ENCODE peak calls at places on chromosome 5, in six cellular contexts. N, Q, L, U, X and C are unnamed samples.
A peak's percentile ranks its signal among the peaks of the same experiment; 100 is the strongest.

GRCh38 chr5:162607879-162608278 is 540.3 kb downstream of the GABRG2 start:
- DNase-seq in Q (no peak), N (no peak), U (no peak), L (no peak), X (no peak), C (no peak)

GRCh38 chr5:56142620-56143431 is 90.3 kb downstream of the ANKRD55 start:
- DNase-seq in L (no peak), X (no peak), Q (peak; percentile 52), U (no peak), N (peak; percentile 75), C (no peak)

GRCh38 chr5:56328753-56329560 is 95.8 kb upstream of the ANKRD55 start:
- DNase-seq in X (no peak), Q (no peak), N (no peak), L (no peak), U (no peak), C (no peak)

GRCh38 chr5:30620481-30621085 is 572.9 kb upstream of the CDH6 start:
- DNase-seq in N (no peak), X (no peak), Q (no peak), U (no peak), L (no peak), C (no peak)

GRCh38 chr5:14063691-14064090 is 79.5 kb upstream of the TRIO start:
- DNase-seq in Q (no peak), X (no peak), N (no peak), U (no peak), L (no peak), C (no peak)

GRCh38 chr5:55159763-55160492 is at the start of gene GPX8:
- DNase-seq in X (no peak), U (no peak), N (no peak), Q (no peak), L (no peak), C (no peak)

GRCh38 chr5:80487444-80487828 is 464 bp upstream of the FAM151B start:
- DNase-seq in U (no peak), Q (no peak), N (no peak), X (no peak), L (no peak), C (peak; percentile 58)

GRCh38 chr5:11383506-11384095 is 520.6 kb downstream of the CTNND2 start:
- DNase-seq in L (no peak), U (no peak), N (no peak), X (no peak), Q (no peak), C (no peak)

GRCh38 chr5:111454198-111454606 is 58.1 kb downstream of the STARD4 start:
- DNase-seq in U (no peak), X (no peak), Q (no peak), N (no peak), L (no peak), C (no peak)

GRCh38 chr5:111755942-111756353 is 1.0 kb downstream of the NREP start:
- DNase-seq in Q (no peak), N (no peak), X (no peak), L (no peak), U (no peak), C (no peak)

GRCh38 chr5:39543335-39543734 is 118.6 kb upstream of the DAB2 start:
- DNase-seq in L (no peak), Q (no peak), N (no peak), U (no peak), X (no peak), C (no peak)

GRCh38 chr5:132473608-132474007 is 17.0 kb downstream of the IRF1 start:
- DNase-seq in Q (peak; percentile 3), U (no peak), L (no peak), N (peak; percentile 10), X (peak; percentile 40), C (peak; percentile 65)

GRCh38 chr5:109411175-109411514 is 1.4 kb upstream of the PJA2 start:
- DNase-seq in Q (no peak), X (no peak), N (no peak), L (no peak), U (no peak), C (no peak)

GRCh38 chr5:109410389-109411174 is 808 bp upstream of the PJA2 start:
- DNase-seq in X (peak; percentile 89), N (peak; percentile 76), L (peak; percentile 81), U (no peak), Q (peak; percentile 87), C (peak; percentile 93)

GRCh38 chr5:109409844-109410388 is at the start of gene PJA2:
- DNase-seq in U (peak; percentile 66), Q (peak; percentile 98), L (peak; percentile 99), X (peak; percentile 100), N (peak; percentile 97), C (peak; percentile 99)

GRCh38 chr5:109407913-109408312 is 1.9 kb downstream of the PJA2 start:
- DNase-seq in N (no peak), U (no peak), Q (no peak), X (no peak), L (no peak), C (no peak)

DNA sequence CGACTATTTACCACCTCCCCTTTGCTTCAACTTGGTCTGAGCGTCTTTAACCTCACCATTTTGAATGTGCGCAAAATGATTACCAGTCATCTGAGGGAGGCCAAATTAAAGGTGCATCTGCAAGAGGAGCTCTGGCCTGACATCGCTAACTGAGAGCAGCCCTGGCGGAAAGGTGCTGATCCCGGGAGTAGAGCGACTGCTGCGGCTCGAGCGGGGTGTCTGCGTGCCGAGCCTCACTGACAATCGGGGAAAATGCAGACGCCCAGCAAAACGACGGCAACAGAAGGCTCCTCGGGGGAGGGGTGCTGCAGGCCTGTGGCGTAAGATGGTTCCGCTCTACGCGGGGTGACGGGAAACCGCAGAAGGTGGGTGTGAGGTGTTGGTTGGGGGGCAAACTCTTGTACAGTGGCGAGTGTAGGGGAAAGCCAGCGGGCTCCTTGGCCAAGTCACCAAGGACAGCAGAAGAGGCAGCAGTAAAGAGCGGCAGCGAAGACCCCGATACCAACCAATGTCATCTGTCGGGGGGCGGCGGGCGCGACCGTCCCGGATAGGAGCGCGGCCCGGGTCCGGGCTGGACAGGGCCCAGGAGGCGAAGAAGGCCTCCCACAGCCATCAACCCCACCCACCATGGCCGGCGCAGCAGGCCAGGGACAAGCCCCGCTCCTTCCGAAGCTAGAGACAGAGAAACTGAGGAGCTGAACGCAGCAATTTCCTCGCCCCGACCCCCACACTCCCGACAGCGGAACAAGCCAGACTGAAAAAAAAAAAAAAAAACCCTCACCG is 522 bp downstream of the PJA2 start:
- DNase-seq in N (peak; percentile 65), Q (peak; percentile 75), L (peak; percentile 77), X (peak; percentile 89), U (peak; percentile 32), C (peak; percentile 95)
- TF ChIP-seq POLR2AphosphoS5 in N (peak; percentile 56), Q (peak; percentile 58), L (no peak), X (peak; percentile 71), U (peak; percentile 91), C (peak; percentile 80)

GRCh38 chr5:74371621-74372020 is 268.9 kb downstream of the ENC1 start:
- DNase-seq in N (no peak), L (no peak), Q (no peak), X (no peak), U (no peak), C (no peak)

GRCh38 chr5:74367241-74367733 is 273.2 kb downstream of the ENC1 start:
- DNase-seq in U (no peak), N (no peak), Q (no peak), L (no peak), X (no peak), C (no peak)

GRCh38 chr5:74367931-74368330 is 272.6 kb downstream of the ENC1 start:
- DNase-seq in L (no peak), N (no peak), U (no peak), Q (no peak), X (no peak), C (no peak)

GRCh38 chr5:74370168-74370567 is 270.4 kb downstream of the ENC1 start:
- DNase-seq in N (no peak), Q (no peak), L (no peak), U (no peak), X (no peak), C (no peak)

GRCh38 chr5:74369173-74369572 is 271.4 kb downstream of the ENC1 start:
- DNase-seq in X (no peak), N (no peak), Q (no peak), U (no peak), L (no peak), C (no peak)
- TF ChIP-seq POLR2AphosphoS5 in X (no peak), N (no peak), Q (no peak), U (no peak), L (no peak), C (no peak)

GRCh38 chr5:151153300-151153699 is 4.3 kb downstream of the ANXA6 start:
- DNase-seq in L (no peak), U (no peak), N (no peak), X (no peak), Q (no peak), C (no peak)

GRCh38 chr5:151151263-151151660 is 6.3 kb downstream of the ANXA6 start:
- DNase-seq in N (no peak), Q (no peak), L (no peak), U (no peak), X (no peak), C (no peak)

GRCh38 chr5:151148583-151148982 is 9.0 kb downstream of the ANXA6 start:
- DNase-seq in Q (no peak), N (no peak), X (no peak), U (no peak), L (no peak), C (no peak)

GRCh38 chr5:151151793-151152192 is 5.8 kb downstream of the ANXA6 start:
- DNase-seq in Q (peak; percentile 30), N (no peak), X (no peak), U (no peak), L (peak; percentile 75), C (no peak)

DNA sequence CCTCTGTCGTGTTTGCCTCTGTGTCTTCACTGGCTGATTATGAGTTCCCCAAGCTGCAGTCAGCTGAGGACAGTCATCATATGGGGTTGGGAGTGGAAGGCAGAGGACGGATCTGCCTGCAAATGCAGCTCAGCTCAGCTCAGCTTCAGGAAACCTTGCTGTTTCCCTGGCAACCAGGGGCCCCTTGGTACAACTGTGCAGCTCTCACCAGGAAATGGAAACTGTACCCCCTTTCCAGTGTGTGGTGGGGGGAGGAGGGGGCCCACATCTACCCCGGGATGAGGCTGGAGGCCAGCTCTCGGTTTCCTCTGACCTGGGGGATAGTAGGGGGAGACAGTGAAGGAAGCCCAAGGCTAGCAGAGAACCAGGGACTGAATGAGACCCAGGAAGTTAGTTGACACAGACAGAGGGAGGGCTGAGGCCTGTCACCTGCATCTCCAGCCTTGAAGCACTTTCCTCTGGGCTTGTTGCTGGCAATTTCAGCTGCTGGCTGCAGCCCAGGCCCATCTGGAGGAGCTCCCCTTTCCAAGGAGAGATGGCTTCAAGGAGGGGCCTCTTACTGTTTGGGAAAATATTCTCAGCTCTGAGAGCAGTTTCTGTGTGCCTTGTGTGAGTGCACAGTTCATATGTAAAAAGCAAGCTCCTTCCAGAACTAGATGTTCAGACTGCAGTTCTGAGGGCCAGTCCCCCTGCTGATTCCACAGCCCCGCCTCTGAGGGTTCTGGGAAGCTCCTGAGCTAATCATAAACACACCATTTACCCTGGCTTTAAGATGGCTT is 6.9 kb downstream of the ANXA6 start:
- DNase-seq in Q (peak; percentile 61), L (peak; percentile 62), N (peak; percentile 31), X (peak; percentile 89), U (peak; percentile 47), C (peak; percentile 89)
- TF ChIP-seq POLR2AphosphoS5 in Q (no peak), L (no peak), N (no peak), X (peak; percentile 40), U (peak; percentile 67), C (peak; percentile 65)

DNA sequence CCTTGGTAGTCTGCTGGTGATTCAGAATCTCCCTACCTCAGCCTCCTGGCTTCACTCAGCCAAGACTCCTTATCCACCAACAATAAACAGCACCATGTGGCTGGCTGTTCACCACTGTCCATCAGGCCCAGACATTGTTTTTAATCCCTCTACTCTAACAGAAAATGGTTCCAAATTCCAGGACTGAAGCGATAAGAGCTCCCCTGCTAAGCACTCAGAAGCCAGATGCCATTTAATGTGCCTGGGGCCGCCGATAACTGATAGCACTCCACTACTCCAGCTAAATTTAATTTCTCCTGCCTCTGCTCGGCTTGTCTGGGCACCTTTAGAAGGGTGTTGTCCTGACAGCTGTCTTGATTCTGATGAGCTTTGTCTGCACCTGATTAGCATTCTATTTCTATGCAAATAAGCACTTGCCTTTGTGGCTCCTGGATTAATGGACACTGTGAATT is 47.1 kb downstream of the ZNF622 start:
- DNase-seq in L (no peak), X (no peak), U (no peak), N (no peak), Q (no peak), C (no peak)
- TF ChIP-seq POLR2AphosphoS5 in L (no peak), X (no peak), U (no peak), N (no peak), Q (no peak), C (no peak)